ENCODE peak calls at places on chromosome 4, in four cellular contexts. E is sigmoid colon, U is A549, J is transverse colon. M is an unnamed sample.

GRCh38 chr4:25020240-25020639 is 10.5 kb downstream of the LGI2 start:
- DNase-seq in E (no peak), U (peak; percentile 45), J (no peak), M (no peak)

GRCh38 chr4:161256716-161257115 is 907.1 kb downstream of the FSTL5 start:
- DNase-seq in J (no peak), E (no peak), U (peak; percentile 29), M (no peak)

GRCh38 chr4:185101354-185101890 is 41.6 kb upstream of the SLC25A4 start:
- DNase-seq in U (no peak), J (no peak), E (no peak), M (no peak)

GRCh38 chr4:26235500-26235899 is 85.3 kb upstream of the RBPJ start:
- DNase-seq in J (peak; percentile 60), U (no peak), E (peak; percentile 83), M (peak; percentile 33)

GRCh38 chr4:110619401-110620247 is 3.3 kb downstream of the PITX2 start:
- DNase-seq in E (no peak), U (no peak), J (no peak), M (no peak)

GRCh38 chr4:80732010-80732409 is 298.5 kb upstream of the BMP3 start:
- DNase-seq in J (no peak), E (no peak), U (no peak), M (no peak)

GRCh38 chr4:3345384-3345783 is 52.6 kb downstream of the RGS12 start:
- DNase-seq in J (no peak), E (no peak), U (no peak), M (no peak)

GRCh38 chr4:8820178-8821102 is 51.2 kb downstream of the HMX1 start:
- DNase-seq in E (peak; percentile 32), J (peak; percentile 3), U (no peak), M (peak; percentile 14)

GRCh38 chr4:145481942-145482208 is 222 bp downstream of the SMAD1 start:
- DNase-seq in E (no peak), U (no peak), J (no peak), M (no peak)

GRCh38 chr4:106083065-106083464 is 187.8 kb downstream of the NPNT start:
- DNase-seq in J (no peak), E (no peak), U (no peak), M (no peak)

GRCh38 chr4:124783847-124784246 is 71.3 kb upstream of the ANKRD50 start:
- DNase-seq in J (no peak), E (no peak), U (no peak), M (no peak)

GRCh38 chr4:165666836-165667235 is 206.2 kb upstream of the TLL1 start:
- DNase-seq in J (no peak), E (no peak), U (no peak), M (no peak)

GRCh38 chr4:119132306-119132705 is 3.3 kb upstream of the MYOZ2 start:
- DNase-seq in E (no peak), U (no peak), J (no peak), M (no peak)

GRCh38 chr4:169024762-169025161 is 14.7 kb upstream of the CBR4 start:
- DNase-seq in E (no peak), J (no peak), U (peak; percentile 43), M (no peak)

GRCh38 chr4:176002007-176002623 is 63.5 kb upstream of the WDR17 start:
- DNase-seq in E (peak; percentile 74), U (peak; percentile 17), J (peak; percentile 29), M (peak; percentile 35)

GRCh38 chr4:8272472-8273428 is 3.2 kb downstream of the HTRA3 start:
- DNase-seq in U (no peak), E (peak; percentile 72), J (no peak), M (no peak)

GRCh38 chr4:11399461-11399971 is 29.2 kb downstream of the HS3ST1 start:
- DNase-seq in J (no peak), U (no peak), E (peak; percentile 61), M (no peak)

GRCh38 chr4:65592089-65592488 is 78.2 kb downstream of the EPHA5 start:
- DNase-seq in E (no peak), U (no peak), J (no peak), M (no peak)

GRCh38 chr4:47451657-47452056 is 11.8 kb downstream of the COMMD8 start:
- DNase-seq in J (no peak), E (no peak), U (no peak), M (no peak)

GRCh38 chr4:148344382-148344781 is 97.8 kb downstream of the NR3C2 start:
- DNase-seq in E (no peak), J (no peak), U (no peak), M (peak; percentile 80)

GRCh38 chr4:113094802-113095201 is 45.3 kb downstream of the ANK2 start:
- DNase-seq in J (no peak), E (no peak), U (peak; percentile 17), M (no peak)

GRCh38 chr4:101441446-101441845 is 94.1 kb upstream of the PPP3CA start:
- DNase-seq in U (no peak), E (no peak), J (no peak), M (no peak)

GRCh38 chr4:88807499-88807898 is 109.9 kb upstream of the NAP1L5 start:
- DNase-seq in U (no peak), E (no peak), J (no peak), M (no peak)

GRCh38 chr4:173536808-173537429 is 6.9 kb upstream of the HAND2 start:
- DNase-seq in J (no peak), U (peak; percentile 39), E (peak; percentile 81), M (no peak)
- TF ChIP-seq EP300 in J (no peak), U (no peak), E (no peak), M (no peak)

GRCh38 chr4:94441838-94442237 is 9.9 kb upstream of the PDLIM5 start:
- DNase-seq in J (no peak), U (no peak), E (no peak), M (no peak)

GRCh38 chr4:94442251-94442650 is 9.5 kb upstream of the PDLIM5 start:
- DNase-seq in E (no peak), J (no peak), U (no peak), M (no peak)

GRCh38 chr4:94436512-94436911 is 15.2 kb upstream of the PDLIM5 start:
- DNase-seq in E (no peak), U (no peak), J (no peak), M (no peak)

GRCh38 chr4:94435874-94436273 is 15.9 kb upstream of the PDLIM5 start:
- DNase-seq in U (no peak), J (no peak), E (no peak), M (no peak)

DNA sequence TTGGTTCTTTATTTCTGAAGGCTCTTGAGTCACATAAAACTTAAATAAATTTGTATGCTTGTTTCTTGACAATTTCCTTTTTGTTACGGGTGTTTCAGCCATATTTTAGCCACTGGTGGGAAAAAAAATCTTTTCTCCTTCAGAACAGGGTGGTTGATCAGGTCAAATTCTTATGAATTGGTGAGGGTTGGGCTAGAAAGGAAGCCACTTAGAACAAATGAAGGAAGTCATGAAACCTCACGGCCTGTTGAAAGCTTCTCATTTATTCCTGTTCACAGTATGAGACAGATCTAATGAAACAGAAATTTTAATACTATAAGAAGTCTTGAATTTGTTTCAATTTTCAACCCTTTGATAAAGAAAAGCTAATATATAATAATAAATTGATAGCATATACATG is 12.1 kb upstream of the PDLIM5 start:
- DNase-seq in J (no peak), E (no peak), U (no peak), M (no peak)
- TF ChIP-seq EP300 in J (no peak), E (no peak), U (no peak), M (no peak)

GRCh38 chr4:56060021-56060420 is 111.3 kb downstream of the CEP135 start:
- DNase-seq in U (no peak), E (no peak), J (no peak), M (no peak)

GRCh38 chr4:56067826-56068225 is 119.1 kb downstream of the CEP135 start:
- DNase-seq in U (no peak), J (no peak), E (no peak), M (no peak)

GRCh38 chr4:56066493-56066892 is 117.7 kb downstream of the CEP135 start:
- DNase-seq in U (no peak), E (no peak), J (no peak), M (no peak)

GRCh38 chr4:56062527-56062926 is 113.8 kb downstream of the CEP135 start:
- DNase-seq in E (no peak), J (no peak), U (no peak), M (no peak)
- TF ChIP-seq EP300 in E (no peak), J (no peak), U (no peak), M (no peak)

GRCh38 chr4:51842167-51842553 is 793 bp upstream of the DCUN1D4 start:
- DNase-seq in E (peak; percentile 72), U (peak; percentile 2), J (no peak), M (no peak)

GRCh38 chr4:51843309-51844156 is 580 bp downstream of the DCUN1D4 start:
- DNase-seq in U (peak; percentile 58), E (peak; percentile 92), J (peak; percentile 73), M (peak; percentile 68)

GRCh38 chr4:51844157-51845054 is 1.5 kb downstream of the DCUN1D4 start:
- DNase-seq in E (peak; percentile 97), J (peak; percentile 94), U (peak; percentile 92), M (peak; percentile 94)

GRCh38 chr4:51840791-51841190 is 2.2 kb upstream of the DCUN1D4 start:
- DNase-seq in J (no peak), E (no peak), U (no peak), M (no peak)

GRCh38 chr4:51842554-51843308 is at the start of gene DCUN1D4:
- DNase-seq in J (peak; percentile 100), U (peak; percentile 99), E (peak; percentile 100), M (peak; percentile 100)
- TF ChIP-seq EP300 in J (no peak), U (no peak), E (no peak), M (no peak)

GRCh38 chr4:108446554-108446953 is 173.8 kb upstream of the RPL34 start:
- DNase-seq in E (no peak), U (no peak), J (peak; percentile 42), M (no peak)
- TF ChIP-seq EP300 in E (no peak), U (no peak), J (no peak), M (no peak)

DNA sequence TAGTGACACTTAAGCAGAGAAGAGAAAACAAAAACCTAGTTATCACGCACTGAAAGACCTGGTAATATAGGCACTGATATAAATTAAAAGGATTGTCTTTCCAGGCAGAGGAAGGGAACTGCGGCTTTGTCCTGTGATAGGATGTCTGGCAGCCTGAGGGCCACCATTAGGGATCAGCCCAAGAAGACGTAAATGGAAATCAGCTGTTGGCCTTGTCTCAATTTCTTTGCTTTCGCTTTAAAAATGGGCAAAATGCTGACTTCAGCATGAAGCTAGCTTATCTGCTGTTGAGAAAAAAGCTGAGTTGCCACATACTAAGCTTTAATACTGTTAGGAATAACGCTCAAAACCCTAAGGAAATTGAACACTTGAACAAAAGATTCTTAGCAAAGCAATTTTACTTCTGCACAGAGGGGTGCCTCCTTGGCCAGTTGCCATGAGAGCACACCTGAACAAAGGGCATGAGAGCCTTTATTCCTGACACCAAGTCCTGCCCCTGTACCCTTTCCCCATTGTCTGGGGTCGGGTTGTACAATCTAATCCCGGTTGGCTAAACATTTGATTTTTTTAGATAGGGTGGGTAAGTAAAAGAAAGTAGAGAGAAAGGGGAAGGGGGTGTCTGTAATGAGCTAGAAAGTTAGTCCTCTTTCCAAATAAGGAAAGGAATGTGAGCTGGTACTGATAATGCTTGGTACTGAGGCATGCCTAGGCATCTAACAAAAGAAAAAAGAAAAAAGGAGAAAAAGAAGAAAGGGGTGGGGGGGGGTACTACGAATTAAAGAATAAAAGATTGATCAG is 85.2 kb upstream of the UCP1 start:
- DNase-seq in U (no peak), E (no peak), J (no peak), M (no peak)
- TF ChIP-seq EP300 in U (no peak), E (no peak), J (no peak), M (no peak)

DNA sequence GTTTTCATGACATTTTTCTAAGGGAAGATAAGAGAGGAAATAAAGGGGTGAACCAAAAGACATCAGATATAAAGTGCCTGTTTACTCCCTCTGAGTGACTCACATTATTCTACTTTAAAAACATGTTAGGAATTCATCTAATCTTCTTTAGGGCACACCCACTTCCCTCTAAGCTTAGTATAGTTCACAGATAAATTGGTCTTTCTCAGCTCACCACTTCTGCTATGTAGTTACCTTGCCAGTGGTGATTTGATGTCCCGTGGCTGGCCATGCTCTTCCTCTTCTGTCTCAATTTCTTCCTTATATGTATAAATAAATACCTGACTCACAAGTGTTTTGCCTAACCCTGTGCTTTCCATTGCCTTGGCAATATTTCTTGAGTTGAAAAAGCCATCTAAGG is 96.8 kb downstream of the PDLIM5 start:
- DNase-seq in E (no peak), U (peak; percentile 81), J (no peak), M (no peak)
- TF ChIP-seq EP300 in E (no peak), U (no peak), J (no peak), M (no peak)